ENCODE peak calls at places on chromosomes 13 and 19, in eight cellular contexts. N is neural progenitor cell, V is GM23338, E is PC-3, G is HCT116, X is SK-N-SH, A is GM23248, W is MM.1S. U is an unnamed sample. For H3K27me3, the result is how much of the 10 kb centered on the place peaks cover.

GRCh38 chr13:42384265-42384664 is 112.3 kb downstream of the AKAP11 start:
- DNase-seq in G (no peak), N (no peak), V (no peak), A (no peak), X (no peak), E (peak), W (no peak), U (peak)

GRCh38 chr19:2305974-2306806 is 1.8 kb downstream of the LINGO3 start:
- DNase-seq in W (no peak), E (no peak), A (no peak), V (no peak), G (no peak), N (no peak), X (no peak), U (no peak)

GRCh38 chr13:30466358-30466714 is 600 bp upstream of the HMGB1 start:
- DNase-seq in W (peak), E (peak), V (peak), X (no peak), A (peak), G (no peak), N (peak), U (peak)

GRCh38 chr19:44050740-44051653 is 839 bp upstream of the ZNF223 start:
- DNase-seq in X (no peak), A (peak), W (no peak), G (no peak), N (no peak), V (peak), E (no peak), U (no peak)

GRCh38 chr13:22454586-22454985 is 726.2 kb upstream of the SGCG start:
- DNase-seq in W (no peak), N (no peak), A (no peak), G (no peak), V (peak), E (no peak), X (no peak), U (no peak)

GRCh38 chr13:98222081-98222554 is 45.0 kb upstream of the RNF113B start:
- DNase-seq in G (no peak), N (no peak), V (no peak), X (no peak), W (no peak), E (peak), A (peak), U (no peak)

GRCh38 chr19:10226376-10227214 is 4.5 kb downstream of the S1PR2 start:
- DNase-seq in E (no peak), V (no peak), X (peak), A (peak), G (no peak), N (no peak), W (no peak), U (peak)

GRCh38 chr13:44439615-44440014 is 66.0 kb downstream of the SERP2 start:
- DNase-seq in X (no peak), W (no peak), A (no peak), G (no peak), E (no peak), V (no peak), N (no peak), U (no peak)

GRCh38 chr19:49546825-49547565 is 19.2 kb downstream of the RCN3 start:
- DNase-seq in X (peak), E (peak), G (peak), W (peak), V (peak), N (peak), A (peak), U (peak)

GRCh38 chr13:48159436-48160225 is 64.7 kb upstream of the MED4 start:
- DNase-seq in W (no peak), X (no peak), E (no peak), V (no peak), A (peak), N (no peak), G (no peak), U (no peak)

GRCh38 chr19:3028305-3029069 is 593 bp downstream of the TLE2 start:
- DNase-seq in G (no peak), V (peak), A (no peak), E (no peak), W (no peak), X (no peak), N (peak), U (peak)

GRCh38 chr19:3949997-3950859 is 17.4 kb downstream of the NMRK2 start:
- DNase-seq in G (no peak), V (no peak), X (no peak), A (no peak), E (no peak), N (no peak), W (no peak), U (no peak)

GRCh38 chr13:102440259-102440936 is 38.5 kb upstream of the FGF14 start:
- DNase-seq in X (no peak), W (peak), N (no peak), E (no peak), A (no peak), G (no peak), V (no peak), U (no peak)

GRCh38 chr13:91236942-91237341 is 110.5 kb upstream of the MIR17HG start:
- DNase-seq in A (no peak), N (no peak), V (no peak), X (no peak), W (no peak), E (no peak), G (no peak), U (no peak)

GRCh38 chr19:33416307-33417215 is 43.1 kb downstream of the CEBPG start:
- DNase-seq in G (peak), X (peak), N (peak), E (peak), W (peak), A (peak), V (peak), U (peak)

GRCh38 chr13:110149036-110149435 is 157.9 kb downstream of the COL4A1 start:
- DNase-seq in E (no peak), A (no peak), V (no peak), N (no peak), G (no peak), W (no peak), X (no peak), U (no peak)

GRCh38 chr13:103273825-103274224 is 207.6 kb upstream of the SLC10A2 start:
- DNase-seq in X (no peak), E (no peak), W (no peak), G (no peak), V (no peak), A (no peak), N (no peak), U (no peak)

GRCh38 chr13:46893820-46894533 is 2.9 kb downstream of the HTR2A start:
- DNase-seq in N (peak), X (peak), G (peak), E (peak), A (peak), W (peak), V (peak), U (peak)

GRCh38 chr19:1261863-1262686 is 7.1 kb upstream of the CIRBP start:
- DNase-seq in A (peak), X (no peak), W (no peak), G (no peak), N (peak), V (no peak), E (peak), U (peak)

GRCh38 chr13:26253787-26254582 is at the start of gene CDK8:
- DNase-seq in A (peak), G (peak), X (peak), E (peak), V (peak), N (peak), W (peak), U (peak)

GRCh38 chr13:73922728-73923393 is 211.3 kb downstream of the KLF12 start:
- DNase-seq in E (peak), A (peak), V (no peak), W (no peak), G (no peak), X (peak), N (no peak), U (no peak)

GRCh38 chr13:106008540-106008939 is 526.9 kb downstream of the EFNB2 start:
- DNase-seq in E (no peak), X (no peak), G (no peak), V (no peak), N (no peak), W (no peak), A (no peak), U (no peak)

GRCh38 chr13:112716841-112717520 is 27.1 kb downstream of the ATP11A start:
- DNase-seq in G (no peak), E (no peak), X (no peak), N (no peak), V (no peak), W (no peak), A (no peak), U (no peak)

DNA sequence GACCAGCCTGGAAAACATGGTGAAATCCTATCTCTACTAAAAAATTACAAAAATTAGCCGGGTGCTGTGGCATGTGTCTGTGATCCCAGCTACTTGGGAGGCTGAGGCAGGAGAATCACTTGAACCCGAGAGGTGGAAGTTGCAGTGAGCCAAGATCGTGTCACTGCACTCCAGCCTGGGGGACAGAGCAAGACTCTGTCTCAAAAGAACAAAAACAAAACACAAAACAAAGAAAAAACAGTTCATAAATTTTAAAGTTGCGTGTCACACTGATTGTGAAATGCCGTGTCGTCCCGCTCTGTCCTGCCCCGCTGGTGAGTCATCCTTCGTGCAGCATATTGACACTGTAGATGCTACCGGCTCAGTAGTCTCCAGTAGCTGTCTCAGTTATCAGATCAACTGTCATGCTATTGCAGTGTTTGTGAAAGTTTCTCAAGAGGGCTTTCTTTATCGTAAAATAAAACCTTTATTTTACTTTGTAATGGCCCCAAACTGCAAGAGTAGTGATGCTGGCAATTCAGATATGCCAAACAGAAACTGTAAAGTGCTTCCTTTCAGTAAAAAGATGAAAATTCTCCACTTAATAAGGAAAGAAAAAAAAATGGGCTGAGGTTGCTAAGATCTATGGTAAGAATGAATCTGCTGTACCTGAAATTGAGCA is 36.4 kb upstream of the IGFL1 start:
- DNase-seq in N (no peak), W (no peak), G (no peak), X (no peak), A (peak), E (peak), V (no peak), U (peak)
- TF ChIP-seq EZH2phosphoT487 in N (no peak), W (no peak), G (no peak), X (no peak), A (peak), E (no peak), V (no peak), U (peak)

DNA sequence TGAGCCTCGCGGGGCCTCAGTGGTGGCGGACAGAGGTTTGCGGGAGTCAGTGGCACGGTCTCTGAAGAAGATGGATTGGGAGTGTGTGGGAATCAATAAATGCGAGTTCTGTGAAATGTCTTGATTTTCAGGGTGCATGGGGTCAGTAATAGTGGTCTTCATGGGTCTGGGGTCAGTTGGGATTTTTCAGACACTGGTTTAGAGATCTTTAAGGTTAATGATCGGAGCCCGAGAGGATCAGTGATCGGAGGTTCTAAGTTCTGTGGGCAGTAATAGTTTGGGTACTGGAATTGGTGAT is 377 bp downstream of the ZNF793 start:
- DNase-seq in V (no peak), A (no peak), X (no peak), E (no peak), W (no peak), N (no peak), G (no peak), U (no peak)
- H3K4me2 ChIP-seq in V (peak), A (peak), X (peak), E (no peak), W (no peak), N (peak), G (no peak), U (peak)

GRCh38 chr13:31588331-31588730 is 151.0 kb upstream of the RXFP2 start:
- DNase-seq in X (no peak), E (no peak), W (no peak), V (no peak), G (no peak), N (no peak), A (no peak), U (peak)
- H3K27me3 ChIP-seq in X (under half), E (under half), W (under half), V (under half), G (under half), N (under half), A (under half), U (under half)

DNA sequence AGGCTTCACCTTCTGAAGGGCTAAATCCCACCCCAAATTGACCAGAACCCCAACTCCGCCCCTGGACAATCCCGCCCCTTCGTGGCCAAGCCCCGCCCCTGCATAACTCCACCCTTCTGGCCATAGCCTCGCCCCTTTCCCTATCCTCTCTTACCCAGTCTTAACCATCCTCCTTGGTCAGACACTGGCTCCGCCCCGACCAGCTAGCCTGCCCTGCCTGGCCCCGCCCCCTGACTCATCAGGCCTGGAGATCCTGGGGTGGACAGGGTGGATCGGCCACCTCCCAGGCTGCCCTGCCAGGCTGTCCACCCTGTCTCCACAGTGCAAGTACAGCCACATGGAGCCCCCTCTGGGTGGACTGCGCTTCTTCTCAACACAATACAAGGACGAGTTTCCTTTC is 8.0 kb upstream of the ZNF358 start:
- DNase-seq in W (peak), X (peak), N (peak), V (peak), A (peak), E (peak), G (peak), U (peak)
- TF ChIP-seq EZH2phosphoT487 in W (no peak), X (no peak), N (no peak), V (no peak), A (no peak), E (no peak), G (no peak), U (no peak)

DNA sequence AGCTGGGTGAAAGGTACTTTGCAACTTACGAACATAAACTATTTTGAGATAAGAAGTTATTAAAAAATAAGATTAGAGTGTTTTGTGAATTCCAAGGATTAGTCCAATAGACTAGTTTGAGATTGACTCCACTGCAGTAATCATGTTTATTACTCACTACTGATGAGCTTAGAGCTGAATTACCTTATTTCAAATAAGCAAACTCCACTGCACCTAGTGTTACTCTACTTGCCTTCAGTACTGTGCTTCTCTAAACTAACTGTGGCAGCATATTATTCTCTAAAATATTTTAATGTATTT is 111.7 kb downstream of the MIPEP start:
- DNase-seq in X (no peak), A (no peak), N (no peak), W (no peak), G (no peak), V (no peak), E (no peak), U (no peak)
- H3K4me2 ChIP-seq in X (no peak), A (no peak), N (no peak), W (no peak), G (no peak), V (no peak), E (no peak), U (peak)

DNA sequence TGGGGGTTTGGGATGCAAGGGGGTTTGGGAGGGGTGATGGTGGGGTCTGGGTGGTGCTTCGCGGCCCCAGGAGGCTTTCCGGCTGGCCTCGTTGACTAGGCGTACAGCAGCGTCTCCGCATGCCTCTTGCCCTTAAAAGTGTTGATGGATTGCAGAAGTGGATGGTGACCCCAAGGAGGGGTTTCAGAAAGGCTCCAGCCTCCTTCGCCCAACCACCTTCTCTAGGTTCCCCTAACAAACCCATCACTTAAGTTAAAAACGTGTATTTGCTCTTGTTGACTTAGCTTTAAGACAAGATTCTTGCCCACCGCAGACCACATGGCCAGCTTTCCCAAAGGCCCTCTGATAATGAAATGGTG is 8.1 kb upstream of the TSHZ3 start:
- DNase-seq in G (no peak), X (no peak), A (no peak), W (no peak), E (no peak), V (no peak), N (no peak), U (no peak)
- H3K27me3 ChIP-seq in G (under half), X (under half), A (under half), W (half or more), E (under half), V (half or more), N (half or more), U (half or more)